ENCODE peak calls at places on chromosomes 6 and 20, in nine cellular contexts. A, M, N, Y, T, R, K, Z and C are unnamed samples.
A peak's percentile ranks its signal among the peaks of the same experiment; 100 is the strongest.

GRCh38 chr20:14481863-14482262 is 144.5 kb upstream of the FLRT3 start:
- DNase-seq in A (no peak), M (no peak), N (no peak), Y (no peak), T (no peak), R (no peak), K (no peak), Z (no peak), C (no peak)

GRCh38 chr6:166671434-166672061 is 44.5 kb upstream of the RPS6KA2 start:
- DNase-seq in A (no peak), M (no peak), N (no peak), Y (no peak), T (no peak), R (no peak), K (peak; percentile 24), Z (no peak), C (no peak)

GRCh38 chr6:21900730-21901129 is 307.2 kb downstream of the SOX4 start:
- DNase-seq in A (no peak), M (no peak), N (no peak), Y (no peak), T (no peak), R (no peak), K (no peak), Z (no peak), C (no peak)

GRCh38 chr6:14754636-14755513 is 491.0 kb upstream of the JARID2 start:
- DNase-seq in A (no peak), M (no peak), N (no peak), Y (peak; percentile 36), T (no peak), R (no peak), K (no peak), Z (no peak), C (no peak)

GRCh38 chr6:154397491-154398195 is 41.0 kb upstream of the IPCEF1 start:
- DNase-seq in A (no peak), M (no peak), N (no peak), Y (no peak), T (no peak), R (no peak), K (no peak), Z (no peak), C (no peak)

GRCh38 chr6:15509335-15509933 is 153.4 kb downstream of the DTNBP1 start:
- DNase-seq in A (no peak), M (no peak), N (no peak), Y (no peak), T (no peak), R (no peak), K (no peak), Z (peak; percentile 61), C (no peak)

GRCh38 chr6:149221774-149222070 is 95.8 kb upstream of the TAB2 start:
- DNase-seq in A (no peak), M (no peak), N (no peak), Y (no peak), T (no peak), R (no peak), K (no peak), Z (no peak), C (no peak)

GRCh38 chr6:166341915-166342292 is 441 bp downstream of the SFT2D1 start:
- DNase-seq in A (no peak), M (no peak), N (no peak), Y (no peak), T (no peak), R (no peak), K (no peak), Z (no peak), C (no peak)

GRCh38 chr6:108578595-108579038 is 17.9 kb downstream of the FOXO3 start:
- DNase-seq in A (no peak), M (no peak), N (no peak), Y (no peak), T (no peak), R (no peak), K (no peak), Z (no peak), C (no peak)

GRCh38 chr6:37851997-37852524 is 32.5 kb downstream of the ZFAND3 start:
- DNase-seq in A (no peak), M (no peak), N (no peak), Y (no peak), T (no peak), R (no peak), K (no peak), Z (no peak), C (no peak)

GRCh38 chr20:59908855-59909254 is 24.6 kb downstream of the SYCP2 start:
- DNase-seq in A (no peak), M (no peak), N (no peak), Y (no peak), T (no peak), R (no peak), K (no peak), Z (no peak), C (no peak)

GRCh38 chr20:2387580-2387979 is 6.9 kb downstream of the TGM6 start:
- DNase-seq in A (no peak), M (no peak), N (no peak), Y (no peak), T (no peak), R (no peak), K (no peak), Z (no peak), C (no peak)

GRCh38 chr6:84798257-84798656 is 33.9 kb upstream of the TBX18 start:
- DNase-seq in A (no peak), M (no peak), N (no peak), Y (no peak), T (no peak), R (no peak), K (no peak), Z (no peak), C (no peak)

GRCh38 chr6:99905209-99906106 is 88.6 kb downstream of the MCHR2 start:
- DNase-seq in A (no peak), M (no peak), N (no peak), Y (no peak), T (peak; percentile 48), R (peak; percentile 41), K (peak; percentile 11), Z (no peak), C (no peak)

GRCh38 chr6:52584203-52584602 is 7.3 kb upstream of the TRAM2 start:
- DNase-seq in A (no peak), M (no peak), N (no peak), Y (no peak), T (no peak), R (no peak), K (no peak), Z (no peak), C (no peak)

GRCh38 chr6:26440977-26441358 is 664 bp downstream of the BTN3A3 start:
- DNase-seq in A (no peak), M (no peak), N (no peak), Y (no peak), T (no peak), R (no peak), K (no peak), Z (no peak), C (no peak)

GRCh38 chr20:50758469-50758868 is 27.1 kb downstream of the PARD6B start:
- DNase-seq in A (no peak), M (no peak), N (no peak), Y (no peak), T (no peak), R (no peak), K (no peak), Z (no peak), C (peak; percentile 5)

GRCh38 chr6:46948699-46949098 is 27.0 kb upstream of the ADGRF5 start:
- DNase-seq in A (no peak), M (no peak), N (no peak), Y (no peak), T (no peak), R (no peak), K (no peak), Z (no peak), C (no peak)

GRCh38 chr20:3244613-3245012 is 5.6 kb upstream of the SLC4A11 start:
- DNase-seq in A (no peak), M (no peak), N (no peak), Y (no peak), T (no peak), R (no peak), K (no peak), Z (no peak), C (no peak)

GRCh38 chr20:7716286-7716972 is 223.8 kb downstream of the HAO1 start:
- DNase-seq in A (no peak), M (no peak), N (no peak), Y (no peak), T (no peak), R (no peak), K (no peak), Z (no peak), C (no peak)

GRCh38 chr20:20366896-20367680 is 816 bp upstream of the INSM1 start:
- DNase-seq in A (no peak), M (peak; percentile 84), N (peak; percentile 69), Y (no peak), T (no peak), R (no peak), K (peak; percentile 43), Z (no peak), C (no peak)

GRCh38 chr6:44080561-44081521 is 46.4 kb downstream of the MRPL14 start:
- DNase-seq in A (no peak), M (no peak), N (no peak), Y (no peak), T (no peak), R (no peak), K (no peak), Z (no peak), C (no peak)

GRCh38 chr6:66662196-66662595 is 955.2 kb upstream of the EYS start:
- DNase-seq in A (no peak), M (no peak), N (no peak), Y (no peak), T (no peak), R (no peak), K (no peak), Z (no peak), C (no peak)

GRCh38 chr6:168043848-168044415 is 35.1 kb downstream of the FRMD1 start:
- DNase-seq in A (no peak), M (no peak), N (no peak), Y (no peak), T (no peak), R (no peak), K (no peak), Z (no peak), C (no peak)

GRCh38 chr20:49043000-49043399 is 3.1 kb upstream of the CSE1L start:
- DNase-seq in A (no peak), M (no peak), N (no peak), Y (no peak), T (no peak), R (no peak), K (no peak), Z (no peak), C (no peak)